ENCODE peak calls at places on chromosomes 12 and 14, in four cellular contexts. One of them, this sample, is unnamed.

GRCh38 chr12:122076743-122077495 is 1.6 kb upstream of the MLXIP start:
- DNase-seq in HepG2: peak
- DNase-seq in K562: no peak
- DNase-seq in GM12878: no peak
- DNase-seq in this sample: no peak

GRCh38 chr12:118342115-118342514 is 30.6 kb downstream of the TAOK3 start:
- DNase-seq in HepG2: no peak
- DNase-seq in K562: no peak
- DNase-seq in GM12878: no peak
- DNase-seq in this sample: no peak

GRCh38 chr12:31818623-31819268 is 89.9 kb upstream of the AMN1 start:
- DNase-seq in HepG2: no peak
- DNase-seq in K562: no peak
- DNase-seq in GM12878: no peak
- DNase-seq in this sample: no peak

GRCh38 chr12:26668847-26669246 is 164.1 kb downstream of the ITPR2 start:
- DNase-seq in HepG2: peak
- DNase-seq in K562: no peak
- DNase-seq in GM12878: no peak
- DNase-seq in this sample: no peak

GRCh38 chr14:80587096-80587724 is 354.3 kb downstream of the CEP128 start:
- DNase-seq in HepG2: peak
- DNase-seq in K562: no peak
- DNase-seq in GM12878: peak
- DNase-seq in this sample: no peak

GRCh38 chr12:53939141-53940108 is 794 bp downstream of the HOXC13 start:
- DNase-seq in HepG2: peak
- DNase-seq in K562: no peak
- DNase-seq in GM12878: no peak
- DNase-seq in this sample: peak

GRCh38 chr12:62854024-62854423 is 80.9 kb downstream of the PPM1H start:
- DNase-seq in HepG2: no peak
- DNase-seq in K562: no peak
- DNase-seq in GM12878: no peak
- DNase-seq in this sample: no peak

GRCh38 chr14:55160989-55161388 is 30.4 kb downstream of the DLGAP5 start:
- DNase-seq in HepG2: peak
- DNase-seq in K562: no peak
- DNase-seq in GM12878: no peak
- DNase-seq in this sample: peak

GRCh38 chr12:105793421-105793820 is 345.3 kb downstream of the NUAK1 start:
- DNase-seq in HepG2: no peak
- DNase-seq in K562: no peak
- DNase-seq in GM12878: no peak
- DNase-seq in this sample: no peak

GRCh38 chr14:94386085-94387031 is 2.0 kb downstream of the SERPINA1 start:
- DNase-seq in HepG2: no peak
- DNase-seq in K562: no peak
- DNase-seq in GM12878: no peak
- DNase-seq in this sample: no peak

GRCh38 chr14:105387530-105387922 is 10.8 kb upstream of the TEX22 start:
- DNase-seq in HepG2: no peak
- DNase-seq in K562: no peak
- DNase-seq in GM12878: no peak
- DNase-seq in this sample: no peak

GRCh38 chr14:97546491-97546890 is 749.3 kb downstream of the VRK1 start:
- DNase-seq in HepG2: no peak
- DNase-seq in K562: no peak
- DNase-seq in GM12878: no peak
- DNase-seq in this sample: no peak

GRCh38 chr12:10301103-10301502 is 6.6 kb upstream of the KLRD1 start:
- DNase-seq in HepG2: no peak
- DNase-seq in K562: no peak
- DNase-seq in GM12878: no peak
- DNase-seq in this sample: no peak

GRCh38 chr12:69070319-69071090 is 137.5 kb upstream of the CPM start:
- DNase-seq in HepG2: peak
- DNase-seq in K562: peak
- DNase-seq in GM12878: no peak
- DNase-seq in this sample: peak

GRCh38 chr12:52222692-52223091 is 10.4 kb upstream of the KRT7 start:
- DNase-seq in HepG2: no peak
- DNase-seq in K562: no peak
- DNase-seq in GM12878: no peak
- DNase-seq in this sample: no peak

GRCh38 chr12:24534632-24535031 is 414.3 kb downstream of the BCAT1 start:
- DNase-seq in HepG2: no peak
- DNase-seq in K562: no peak
- DNase-seq in GM12878: no peak
- DNase-seq in this sample: no peak

GRCh38 chr12:6312529-6313325 is 2.2 kb downstream of the PLEKHG6 start:
- DNase-seq in HepG2: no peak
- DNase-seq in K562: no peak
- DNase-seq in GM12878: peak
- DNase-seq in this sample: no peak

GRCh38 chr14:64158608-64159007 is 135.6 kb downstream of the ESR2 start:
- DNase-seq in HepG2: no peak
- DNase-seq in K562: no peak
- DNase-seq in GM12878: no peak
- DNase-seq in this sample: no peak

GRCh38 chr12:27595231-27595642 is 71.2 kb downstream of the PPFIBP1 start:
- DNase-seq in HepG2: peak
- DNase-seq in K562: no peak
- DNase-seq in GM12878: no peak
- DNase-seq in this sample: peak

GRCh38 chr12:94623161-94623920 is 27.0 kb downstream of the TMCC3 start:
- DNase-seq in HepG2: no peak
- DNase-seq in K562: no peak
- DNase-seq in GM12878: no peak
- DNase-seq in this sample: no peak

GRCh38 chr12:42538203-42538602 is 51.3 kb downstream of the PRICKLE1 start:
- DNase-seq in HepG2: no peak
- DNase-seq in K562: no peak
- DNase-seq in GM12878: no peak
- DNase-seq in this sample: no peak

GRCh38 chr14:38730420-38730819 is 372.6 kb downstream of the SEC23A start:
- DNase-seq in HepG2: no peak
- DNase-seq in K562: no peak
- DNase-seq in GM12878: no peak
- DNase-seq in this sample: no peak

DNA sequence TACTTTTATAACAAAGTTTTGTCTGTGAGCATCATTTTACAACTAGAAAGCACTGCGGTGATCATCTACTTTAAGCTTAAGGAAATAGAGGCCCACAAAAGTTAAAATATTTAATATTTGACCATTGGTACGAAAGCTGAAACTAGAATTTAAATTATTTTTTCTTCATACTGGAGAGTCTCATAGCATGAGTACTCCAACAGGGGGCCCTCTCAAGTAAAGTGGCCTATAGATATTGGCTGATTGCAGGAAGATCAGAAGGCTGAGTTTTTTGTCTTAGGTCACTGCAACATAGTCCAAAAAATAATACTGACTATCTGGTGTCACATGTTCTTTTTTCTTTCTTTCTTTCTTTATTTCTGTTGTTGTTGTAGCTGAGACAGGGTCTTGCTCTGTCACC is 75.3 kb upstream of the ZDHHC17 start:
- DNase-seq in HepG2: no peak
- DNase-seq in K562: peak
- DNase-seq in GM12878: no peak
- DNase-seq in this sample: no peak
- TF ChIP-seq POLR2AphosphoS2 in HepG2: no peak
- TF ChIP-seq POLR2AphosphoS2 in K562: no peak
- TF ChIP-seq POLR2AphosphoS2 in GM12878: no peak
- TF ChIP-seq POLR2AphosphoS2 in this sample: no peak

DNA sequence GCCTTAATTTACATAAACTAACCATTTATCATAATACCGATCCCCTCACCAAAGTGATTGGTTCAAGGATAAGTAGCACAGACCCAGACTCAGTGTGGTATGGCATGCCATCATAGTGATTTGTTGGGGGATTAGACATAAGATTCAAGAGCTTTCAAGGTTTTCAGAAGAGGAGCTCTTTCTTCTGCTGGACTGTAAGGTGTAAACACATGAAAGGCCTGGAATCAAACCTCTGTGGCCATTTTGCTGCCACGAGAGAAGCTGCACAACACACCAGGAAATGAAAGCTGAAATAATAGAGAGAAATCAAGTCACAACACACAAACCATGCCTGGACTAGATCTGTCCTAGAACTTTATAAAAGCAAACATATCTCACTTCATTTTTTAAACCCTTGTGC is 30.8 kb downstream of the BTG1 start:
- DNase-seq in HepG2: no peak
- DNase-seq in K562: no peak
- DNase-seq in GM12878: no peak
- DNase-seq in this sample: no peak
- TF ChIP-seq EP300 in HepG2: no peak
- TF ChIP-seq EP300 in K562: no peak
- TF ChIP-seq EP300 in GM12878: no peak
- TF ChIP-seq EP300 in this sample: no peak

DNA sequence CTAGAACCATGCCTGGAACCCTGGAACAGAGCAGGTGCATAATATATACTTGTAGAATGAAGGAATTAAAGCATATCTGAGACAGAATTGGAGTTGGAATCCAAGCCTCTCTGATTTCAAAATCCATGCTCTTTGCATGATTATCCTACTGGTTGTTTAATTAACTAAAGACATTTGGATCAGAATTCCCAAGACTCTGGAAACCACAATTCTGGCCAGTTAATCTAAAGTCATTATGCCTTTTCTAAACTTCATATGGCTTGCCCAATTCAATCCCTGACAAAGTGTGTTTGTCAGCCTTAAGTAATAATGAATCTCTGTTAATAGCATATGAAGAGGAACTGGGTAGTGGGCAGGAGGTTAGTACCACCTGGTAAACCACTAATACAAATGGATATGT is 422.6 kb downstream of the ATP23 start:
- DNase-seq in HepG2: no peak
- DNase-seq in K562: no peak
- DNase-seq in GM12878: no peak
- DNase-seq in this sample: no peak
- H3K4me2 ChIP-seq in HepG2: no peak
- H3K4me2 ChIP-seq in K562: no peak
- H3K4me2 ChIP-seq in GM12878: no peak
- H3K4me2 ChIP-seq in this sample: peak

GRCh38 chr12:132771126-132771838 is 9.7 kb upstream of the ANKLE2 start:
- DNase-seq in HepG2: no peak
- DNase-seq in K562: no peak
- DNase-seq in GM12878: no peak
- DNase-seq in this sample: no peak

GRCh38 chr12:132764231-132764630 is 2.6 kb upstream of the ANKLE2 start:
- DNase-seq in HepG2: no peak
- DNase-seq in K562: no peak
- DNase-seq in GM12878: no peak
- DNase-seq in this sample: no peak

GRCh38 chr12:132761911-132762583 is 415 bp upstream of the ANKLE2 start:
- DNase-seq in HepG2: peak
- DNase-seq in K562: peak
- DNase-seq in GM12878: no peak
- DNase-seq in this sample: peak

GRCh38 chr12:132765366-132765765 is 3.7 kb upstream of the ANKLE2 start:
- DNase-seq in HepG2: no peak
- DNase-seq in K562: peak
- DNase-seq in GM12878: no peak
- DNase-seq in this sample: no peak

GRCh38 chr12:132766380-132767085 is 4.9 kb upstream of the ANKLE2 start:
- DNase-seq in HepG2: no peak
- DNase-seq in K562: peak
- DNase-seq in GM12878: no peak
- DNase-seq in this sample: no peak
- TF ChIP-seq POLR2AphosphoS2 in HepG2: no peak
- TF ChIP-seq POLR2AphosphoS2 in K562: no peak
- TF ChIP-seq POLR2AphosphoS2 in GM12878: no peak
- TF ChIP-seq POLR2AphosphoS2 in this sample: no peak

GRCh38 chr12:29741342-29742241 is 42.1 kb downstream of the TMTC1 start:
- DNase-seq in HepG2: no peak
- DNase-seq in K562: no peak
- DNase-seq in GM12878: no peak
- DNase-seq in this sample: no peak

GRCh38 chr12:29742646-29743045 is 41.1 kb downstream of the TMTC1 start:
- DNase-seq in HepG2: no peak
- DNase-seq in K562: no peak
- DNase-seq in GM12878: no peak
- DNase-seq in this sample: no peak

GRCh38 chr12:29743072-29743471 is 40.7 kb downstream of the TMTC1 start:
- DNase-seq in HepG2: no peak
- DNase-seq in K562: no peak
- DNase-seq in GM12878: no peak
- DNase-seq in this sample: no peak

GRCh38 chr12:29743801-29744200 is 39.9 kb downstream of the TMTC1 start:
- DNase-seq in HepG2: no peak
- DNase-seq in K562: no peak
- DNase-seq in GM12878: no peak
- DNase-seq in this sample: no peak

GRCh38 chr12:29744365-29744764 is 39.4 kb downstream of the TMTC1 start:
- DNase-seq in HepG2: no peak
- DNase-seq in K562: no peak
- DNase-seq in GM12878: no peak
- DNase-seq in this sample: no peak
- TF ChIP-seq EP300 in HepG2: no peak
- TF ChIP-seq EP300 in K562: no peak
- TF ChIP-seq EP300 in GM12878: no peak
- TF ChIP-seq EP300 in this sample: no peak